ENCODE peak calls at places on chromosomes 7 and 10, in nine cellular contexts. K, V, N, D, E, Z, I, R and Q are unnamed samples.

GRCh38 chr7:117011419-117012260 is 58.3 kb downstream of the ST7 start:
- DNase-seq in N (no peak), I (no peak), Z (no peak), D (no peak), K (no peak), V (no peak), R (no peak), E (no peak), Q (no peak)

GRCh38 chr7:105046414-105046813 is 32.4 kb downstream of the KMT2E start:
- DNase-seq in N (peak; percentile 83), E (peak; percentile 63), K (no peak), Z (no peak), R (no peak), I (no peak), D (no peak), V (no peak), Q (no peak)

GRCh38 chr10:3874988-3875841 is 90.2 kb upstream of the KLF6 start:
- DNase-seq in V (peak; percentile 3), R (no peak), D (no peak), Z (no peak), I (peak; percentile 37), K (no peak), E (no peak), N (no peak), Q (no peak)

GRCh38 chr10:69318997-69319727 is 40.9 kb downstream of the HK1 start:
- DNase-seq in R (peak; percentile 90), D (peak; percentile 85), Z (peak; percentile 75), E (peak; percentile 79), K (no peak), V (peak; percentile 74), I (no peak), N (peak; percentile 80), Q (peak; percentile 80)

GRCh38 chr7:155533827-155534690 is 12.3 kb downstream of the CNPY1 start:
- DNase-seq in I (no peak), N (peak; percentile 16), Z (no peak), V (peak; percentile 11), E (peak; percentile 28), D (peak; percentile 27), R (no peak), K (no peak), Q (no peak)

GRCh38 chr10:60162631-60163030 is 227.0 kb downstream of the ANK3 start:
- DNase-seq in R (no peak), V (no peak), Z (no peak), N (no peak), E (no peak), K (no peak), I (no peak), D (no peak), Q (no peak)

GRCh38 chr10:90087197-90088007 is 386.0 kb downstream of the KIF20B start:
- DNase-seq in Z (no peak), N (peak; percentile 25), I (no peak), R (no peak), V (no peak), E (peak; percentile 59), K (no peak), D (peak; percentile 37), Q (peak; percentile 10)

GRCh38 chr7:26153823-26154783 is 2.1 kb downstream of the NFE2L3 start:
- DNase-seq in I (no peak), D (peak; percentile 52), R (no peak), N (no peak), E (peak; percentile 89), V (no peak), Z (no peak), K (no peak), Q (peak; percentile 36)

GRCh38 chr7:44194069-44194468 is 4.8 kb upstream of the GCK start:
- DNase-seq in E (peak; percentile 66), D (peak; percentile 62), V (no peak), N (no peak), R (no peak), Z (no peak), I (no peak), K (no peak), Q (peak; percentile 29)

GRCh38 chr7:31022726-31023125 is 29.4 kb upstream of the ADCYAP1R1 start:
- DNase-seq in V (no peak), D (no peak), R (no peak), Z (no peak), E (no peak), K (no peak), N (no peak), I (no peak), Q (no peak)

GRCh38 chr10:63084690-63085377 is 48.3 kb upstream of the NRBF2 start:
- DNase-seq in R (no peak), N (peak; percentile 36), V (no peak), Z (no peak), E (no peak), K (no peak), I (no peak), D (no peak), Q (no peak)

GRCh38 chr7:98137826-98138151 is 31.1 kb downstream of the LMTK2 start:
- DNase-seq in V (no peak), K (no peak), Z (no peak), N (no peak), E (no peak), I (no peak), R (no peak), D (no peak), Q (no peak)

GRCh38 chr7:148793590-148793989 is 90.5 kb downstream of the EZH2 start:
- DNase-seq in D (no peak), N (peak; percentile 13), V (no peak), I (no peak), Z (no peak), R (no peak), E (no peak), K (no peak), Q (no peak)

GRCh38 chr7:22357311-22358175 is 589 bp upstream of the RAPGEF5 start:
- DNase-seq in I (peak; percentile 32), Z (no peak), R (no peak), D (no peak), E (no peak), K (no peak), V (no peak), N (no peak), Q (no peak)

GRCh38 chr7:18873674-18874341 is 243.6 kb downstream of the TWIST1 start:
- DNase-seq in N (peak; percentile 47), K (no peak), E (peak; percentile 59), D (no peak), Z (no peak), V (no peak), I (no peak), R (no peak), Q (no peak)

GRCh38 chr7:99331002-99331401 is 5.3 kb downstream of the ARPC1A start:
- DNase-seq in E (peak; percentile 29), I (no peak), K (no peak), R (no peak), D (peak; percentile 45), N (peak; percentile 38), Z (no peak), V (no peak), Q (peak; percentile 11)

GRCh38 chr10:77925795-77926565 is 575 bp downstream of the DLG5 start:
- DNase-seq in V (no peak), K (peak; percentile 21), N (peak; percentile 68), E (peak; percentile 54), D (peak; percentile 32), Z (no peak), I (no peak), R (peak; percentile 54), Q (peak; percentile 41)

GRCh38 chr7:74225400-74225799 is 15.6 kb downstream of the LAT2 start:
- DNase-seq in K (no peak), V (no peak), E (no peak), Z (no peak), R (no peak), I (no peak), D (no peak), N (no peak), Q (no peak)

GRCh38 chr10:96740579-96741281 is 20.4 kb upstream of the PIK3AP1 start:
- DNase-seq in V (no peak), I (no peak), N (no peak), K (no peak), Z (no peak), R (peak; percentile 41), D (no peak), E (no peak), Q (no peak)

GRCh38 chr7:74083928-74084721 is 521 bp downstream of the LIMK1 start:
- DNase-seq in K (peak; percentile 11), E (peak; percentile 79), I (no peak), V (no peak), N (peak; percentile 85), R (peak; percentile 49), D (peak; percentile 22), Z (no peak), Q (peak; percentile 22)

GRCh38 chr7:44735403-44736165 is 13.1 kb upstream of the ZMIZ2 start:
- DNase-seq in K (no peak), R (no peak), Z (no peak), E (peak; percentile 99), I (no peak), N (peak; percentile 81), D (peak; percentile 53), V (no peak), Q (peak; percentile 75)

GRCh38 chr7:108311446-108312168 is 144.6 kb downstream of the NRCAM start:
- DNase-seq in N (peak; percentile 69), K (no peak), E (peak; percentile 58), V (no peak), I (no peak), Z (no peak), D (no peak), R (no peak), Q (no peak)